ENCODE peak calls at places on chromosomes 7 and 10, in eight cellular contexts. B, J, S, L, Z, K, X and D are unnamed samples.

GRCh38 chr10:102451105-102451969 is at the start of gene C10orf95:
- DNase-seq in B (no peak), J (no peak), S (no peak), L (no peak), Z (peak), K (no peak), X (peak), D (no peak)

GRCh38 chr7:99679400-99680191 is at the start of gene CYP3A5:
- DNase-seq in B (peak), J (peak), S (no peak), L (no peak), Z (peak), K (no peak), X (peak), D (peak)

GRCh38 chr10:7980196-7980595 is 74.3 kb upstream of the GATA3 start:
- DNase-seq in B (no peak), J (no peak), S (no peak), L (no peak), Z (no peak), K (no peak), X (no peak), D (no peak)

GRCh38 chr10:23343591-23344225 is 889 bp downstream of the C10orf67 start:
- DNase-seq in B (no peak), J (peak), S (no peak), L (peak), Z (peak), K (peak), X (peak), D (no peak)

GRCh38 chr7:3277604-3278572 is 23.2 kb upstream of the SDK1 start:
- DNase-seq in B (no peak), J (no peak), S (no peak), L (no peak), Z (no peak), K (no peak), X (no peak), D (no peak)

GRCh38 chr10:72077275-72077990 is 10.9 kb downstream of the SPOCK2 start:
- DNase-seq in B (no peak), J (no peak), S (no peak), L (no peak), Z (no peak), K (no peak), X (no peak), D (no peak)

GRCh38 chr7:121302214-121302745 is 26.5 kb upstream of the WNT16 start:
- DNase-seq in B (peak), J (no peak), S (no peak), L (no peak), Z (no peak), K (no peak), X (no peak), D (no peak)

GRCh38 chr10:95214793-95215192 is 20.8 kb downstream of the ACSM6 start:
- DNase-seq in B (no peak), J (no peak), S (peak), L (no peak), Z (no peak), K (no peak), X (no peak), D (peak)

GRCh38 chr10:26628395-26628794 is 69.1 kb upstream of the PDSS1 start:
- DNase-seq in B (no peak), J (no peak), S (no peak), L (no peak), Z (no peak), K (no peak), X (no peak), D (no peak)

GRCh38 chr7:13850185-13850752 is 139.2 kb downstream of the ETV1 start:
- DNase-seq in B (peak), J (no peak), S (no peak), L (peak), Z (peak), K (no peak), X (peak), D (peak)

GRCh38 chr10:30433779-30434272 is at the start of gene MAP3K8:
- DNase-seq in B (peak), J (peak), S (peak), L (peak), Z (peak), K (peak), X (peak), D (no peak)

GRCh38 chr7:117200786-117201185 is 122.1 kb downstream of the WNT2 start:
- DNase-seq in B (no peak), J (no peak), S (no peak), L (no peak), Z (no peak), K (no peak), X (no peak), D (no peak)

GRCh38 chr10:78955206-78955605 is 113.6 kb upstream of the ZMIZ1 start:
- DNase-seq in B (no peak), J (no peak), S (no peak), L (no peak), Z (no peak), K (no peak), X (no peak), D (no peak)

GRCh38 chr7:134434701-134435100 is 24.2 kb downstream of the AKR1B1 start:
- DNase-seq in B (no peak), J (no peak), S (no peak), L (no peak), Z (no peak), K (no peak), X (no peak), D (no peak)

GRCh38 chr10:124534231-124534798 is 72.7 kb downstream of the LHPP start:
- DNase-seq in B (no peak), J (peak), S (no peak), L (no peak), Z (peak), K (peak), X (peak), D (no peak)

GRCh38 chr7:106767073-106767472 is 98.0 kb upstream of the PIK3CG start:
- DNase-seq in B (no peak), J (no peak), S (no peak), L (no peak), Z (no peak), K (no peak), X (no peak), D (no peak)

GRCh38 chr10:86840498-86840897 is 84.1 kb downstream of the BMPR1A start:
- DNase-seq in B (no peak), J (no peak), S (no peak), L (no peak), Z (no peak), K (no peak), X (no peak), D (no peak)

GRCh38 chr10:129470103-129470851 is 3.2 kb downstream of the MGMT start:
- DNase-seq in B (no peak), J (no peak), S (no peak), L (no peak), Z (no peak), K (no peak), X (peak), D (no peak)

GRCh38 chr10:12448340-12448728 is 99.0 kb downstream of the CAMK1D start:
- DNase-seq in B (no peak), J (no peak), S (no peak), L (no peak), Z (no peak), K (no peak), X (no peak), D (no peak)

GRCh38 chr10:43390791-43391190 is 18.2 kb downstream of the HNRNPF start:
- DNase-seq in B (no peak), J (no peak), S (no peak), L (peak), Z (no peak), K (peak), X (peak), D (no peak)

GRCh38 chr7:904847-905246 is 28.5 kb downstream of the GET4 start:
- DNase-seq in B (no peak), J (no peak), S (no peak), L (no peak), Z (no peak), K (no peak), X (no peak), D (no peak)

GRCh38 chr7:1671876-1672451 is 1.9 kb downstream of the ELFN1 start:
- DNase-seq in B (no peak), J (peak), S (no peak), L (no peak), Z (no peak), K (peak), X (no peak), D (no peak)

GRCh38 chr7:80428161-80429054 is 83.5 kb downstream of the GNAT3 start:
- DNase-seq in B (peak), J (no peak), S (peak), L (no peak), Z (no peak), K (peak), X (peak), D (no peak)

GRCh38 chr10:88473989-88474883 is 108.9 kb downstream of the RNLS start:
- DNase-seq in B (peak), J (peak), S (no peak), L (no peak), Z (peak), K (no peak), X (peak), D (peak)

GRCh38 chr7:78333530-78333929 is 535.0 kb downstream of the PHTF2 start:
- DNase-seq in B (no peak), J (no peak), S (no peak), L (no peak), Z (no peak), K (no peak), X (no peak), D (no peak)

GRCh38 chr7:44380831-44381493 is 55.6 kb upstream of the CAMK2B start:
- DNase-seq in B (no peak), J (no peak), S (no peak), L (no peak), Z (no peak), K (peak), X (no peak), D (no peak)

GRCh38 chr10:31754803-31755624 is 173.6 kb downstream of the ARHGAP12 start:
- DNase-seq in B (no peak), J (no peak), S (no peak), L (no peak), Z (no peak), K (peak), X (peak), D (no peak)

GRCh38 chr7:50556247-50556976 is 8.8 kb downstream of the DDC start:
- DNase-seq in B (no peak), J (no peak), S (no peak), L (no peak), Z (peak), K (no peak), X (no peak), D (no peak)

GRCh38 chr7:6246257-6246917 is 26.0 kb downstream of the CYTH3 start:
- DNase-seq in B (no peak), J (no peak), S (no peak), L (no peak), Z (no peak), K (no peak), X (no peak), D (no peak)

GRCh38 chr10:104333728-104334373 is 4.4 kb downstream of the ITPRIP start:
- DNase-seq in B (no peak), J (no peak), S (no peak), L (no peak), Z (no peak), K (no peak), X (no peak), D (no peak)

GRCh38 chr10:45441791-45442190 is 67.8 kb downstream of the ALOX5 start:
- DNase-seq in B (no peak), J (no peak), S (no peak), L (no peak), Z (no peak), K (no peak), X (no peak), D (no peak)

GRCh38 chr10:95260397-95260881 is 30.4 kb downstream of the PDLIM1 start:
- DNase-seq in B (no peak), J (no peak), S (peak), L (no peak), Z (no peak), K (no peak), X (peak), D (no peak)

DNA sequence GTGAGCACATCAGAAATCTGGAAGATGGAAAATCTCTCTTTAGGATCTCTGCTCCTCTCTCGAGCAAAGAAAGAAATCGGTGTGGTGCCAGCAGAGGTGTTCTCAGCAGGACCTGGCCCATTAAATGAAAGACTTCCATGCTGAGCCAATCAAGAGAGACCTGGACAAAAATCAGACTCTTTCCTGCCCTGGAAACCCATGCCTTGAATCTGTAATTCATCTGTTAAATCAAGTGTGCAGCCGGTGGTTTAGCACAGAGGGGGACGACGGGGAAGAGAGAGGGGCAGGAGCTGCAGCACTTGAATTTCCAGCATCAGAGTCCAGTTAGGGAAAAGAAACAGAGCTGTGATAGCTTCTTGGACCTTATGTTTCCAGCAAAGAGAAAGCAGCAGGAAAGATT is 543.8 kb upstream of the GALNT17 start:
- DNase-seq in B (no peak), J (no peak), S (no peak), L (no peak), Z (no peak), K (no peak), X (no peak), D (no peak)
- H3K27ac ChIP-seq in B (no peak), J (no peak), S (no peak), L (no peak), Z (peak), K (no peak), X (no peak), D (no peak)

GRCh38 chr7:128860158-128861073 is 2.2 kb upstream of the ATP6V1F start:
- DNase-seq in B (no peak), J (peak), S (no peak), L (no peak), Z (no peak), K (peak), X (no peak), D (no peak)
- H3K27ac ChIP-seq in B (no peak), J (peak), S (no peak), L (no peak), Z (peak), K (no peak), X (no peak), D (no peak)

DNA sequence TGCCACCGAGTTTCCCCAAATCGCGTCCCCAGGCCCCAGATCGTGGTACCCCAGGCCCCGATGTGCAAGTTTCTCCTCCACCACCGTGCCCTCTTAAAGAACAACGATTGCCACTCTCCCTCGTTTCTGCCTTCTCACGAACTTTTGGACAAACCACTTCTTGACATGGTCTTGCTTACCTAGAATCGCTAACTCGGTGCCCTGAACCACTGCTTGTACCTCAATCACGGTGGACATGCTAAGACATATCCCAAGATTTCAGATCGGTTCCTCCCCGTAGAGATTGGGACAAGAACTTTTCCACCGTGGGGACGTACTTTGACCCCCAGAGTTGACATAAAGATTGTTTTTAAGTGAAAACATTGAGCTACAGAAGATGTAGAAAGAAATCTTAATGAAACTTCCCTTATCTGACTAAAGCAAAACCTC is 477 bp upstream of the ZC3HAV1 start:
- DNase-seq in B (no peak), J (no peak), S (no peak), L (no peak), Z (no peak), K (no peak), X (no peak), D (no peak)
- H3K27ac ChIP-seq in B (peak), J (peak), S (peak), L (peak), Z (peak), K (no peak), X (peak), D (peak)

DNA sequence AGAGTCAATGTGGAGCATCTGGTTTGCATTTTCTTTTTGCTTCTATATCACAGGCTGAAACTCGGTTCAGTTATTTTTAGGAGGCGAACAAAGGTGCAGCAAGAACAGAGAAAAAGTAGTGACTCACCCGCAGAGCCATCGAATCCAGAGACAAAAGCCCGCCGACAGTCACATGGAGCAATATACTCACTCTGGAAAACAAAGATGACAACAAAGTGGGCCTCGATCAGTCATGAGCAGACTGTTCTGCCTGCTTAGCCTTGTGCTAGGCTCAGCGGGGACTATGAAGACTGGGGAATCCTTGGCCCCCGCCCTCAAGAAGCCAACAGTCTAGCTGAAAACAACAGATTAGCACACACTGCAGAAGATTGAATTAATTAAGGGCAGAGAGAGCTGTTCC is 30.4 kb downstream of the XPNPEP1 start:
- DNase-seq in B (no peak), J (peak), S (no peak), L (no peak), Z (no peak), K (peak), X (no peak), D (no peak)
- H3K27ac ChIP-seq in B (no peak), J (peak), S (no peak), L (no peak), Z (no peak), K (no peak), X (peak), D (no peak)

GRCh38 chr10:97686962-97687784 is at the start of gene AVPI1:
- DNase-seq in B (peak), J (peak), S (peak), L (peak), Z (peak), K (peak), X (peak), D (peak)

GRCh38 chr10:97686301-97686961 is 610 bp downstream of the AVPI1 start:
- DNase-seq in B (no peak), J (no peak), S (no peak), L (no peak), Z (no peak), K (no peak), X (no peak), D (no peak)

GRCh38 chr10:97683556-97684357 is 3.3 kb downstream of the AVPI1 start:
- DNase-seq in B (no peak), J (no peak), S (peak), L (no peak), Z (peak), K (peak), X (peak), D (no peak)

GRCh38 chr10:97684866-97685394 is 2.1 kb downstream of the AVPI1 start:
- DNase-seq in B (no peak), J (no peak), S (no peak), L (no peak), Z (no peak), K (no peak), X (no peak), D (no peak)

DNA sequence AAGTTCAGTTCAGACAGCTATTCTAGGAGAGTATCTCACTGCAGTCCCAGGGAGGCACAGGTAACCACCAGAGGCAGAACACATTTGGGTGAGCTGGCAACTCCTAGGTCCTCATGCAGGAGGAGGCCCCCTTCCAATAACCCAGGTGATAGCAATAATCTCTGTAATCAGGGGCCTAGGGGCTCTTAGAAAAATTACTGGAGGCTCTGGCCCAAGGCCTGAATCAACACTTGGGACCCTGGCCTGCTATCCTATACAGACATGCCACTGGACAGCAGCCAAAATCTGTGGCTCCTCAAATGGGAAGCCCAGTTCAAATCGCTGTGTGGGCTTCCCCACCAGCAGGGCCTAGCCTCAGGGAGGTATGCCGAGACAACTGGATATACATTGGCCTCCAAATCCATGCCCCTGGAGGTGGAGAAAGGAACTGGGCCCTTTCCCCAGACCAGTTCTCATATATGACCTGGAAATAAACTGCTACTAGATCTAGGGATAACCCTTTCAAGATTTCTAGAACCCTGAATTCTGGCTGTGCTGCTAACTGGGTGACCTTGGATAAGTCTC is 1.6 kb downstream of the AVPI1 start:
- DNase-seq in B (peak), J (no peak), S (peak), L (no peak), Z (peak), K (peak), X (peak), D (no peak)
- H3K27ac ChIP-seq in B (peak), J (peak), S (peak), L (no peak), Z (peak), K (no peak), X (peak), D (peak)

GRCh38 chr7:32163141-32163806 is 93.1 kb upstream of the PDE1C start:
- DNase-seq in B (no peak), J (peak), S (peak), L (no peak), Z (peak), K (no peak), X (peak), D (peak)
- H3K27ac ChIP-seq in B (no peak), J (peak), S (peak), L (no peak), Z (peak), K (no peak), X (peak), D (peak)

DNA sequence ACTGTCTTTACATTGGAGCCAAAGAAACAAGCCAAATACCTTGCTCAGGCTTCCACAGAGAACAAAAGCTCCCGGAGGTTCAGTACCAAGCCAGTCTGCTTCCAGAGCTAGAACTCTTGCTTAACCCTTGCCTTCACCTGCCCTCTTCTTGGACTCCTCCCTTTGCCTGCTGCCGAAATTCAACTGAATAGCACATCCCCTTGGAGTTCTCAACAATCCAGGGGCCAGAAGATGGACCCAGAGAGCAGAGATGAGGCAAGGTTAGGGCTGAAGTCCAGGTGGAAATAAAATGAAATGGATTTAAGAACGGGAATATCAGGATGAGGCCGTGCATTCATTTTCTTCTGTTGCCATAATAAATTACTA is 876 bp upstream of the PIK3AP1 start:
- DNase-seq in B (no peak), J (no peak), S (no peak), L (no peak), Z (no peak), K (peak), X (no peak), D (no peak)
- H3K27ac ChIP-seq in B (no peak), J (no peak), S (no peak), L (no peak), Z (peak), K (no peak), X (peak), D (no peak)